ENCODE peak calls at places on chromosomes 7 and 10, in five cellular contexts. L is GM23248, D is endothelial cell of umbilical vein, H is fibroblast of lung, Y is PC-3. C is an unnamed sample. For H3K36me3, the result is how much of the 10 kb centered on the place peaks cover.

GRCh38 chr10:96814264-96814663 is 17.8 kb upstream of the LCOR start:
- DNase-seq in L (peak), D (no peak), H (peak), Y (peak), C (peak)

GRCh38 chr7:50792342-50793114 is 9.8 kb upstream of the GRB10 start:
- DNase-seq in L (peak), D (peak), H (peak), Y (peak), C (peak)

GRCh38 chr7:140229591-140230516 is 53.1 kb upstream of the KDM7A start:
- DNase-seq in L (no peak), D (no peak), H (no peak), Y (no peak), C (no peak)

GRCh38 chr7:36278767-36279171 is 110.9 kb upstream of the ANLN start:
- DNase-seq in L (peak), D (no peak), H (peak), Y (peak), C (peak)

GRCh38 chr10:71770789-71771188 is 2.5 kb downstream of the VSIR start:
- DNase-seq in L (peak), D (no peak), H (no peak), Y (no peak), C (no peak)

GRCh38 chr10:62637249-62638061 is 167.1 kb upstream of the ADO start:
- DNase-seq in L (peak), D (peak), H (peak), Y (peak), C (peak)

GRCh38 chr10:110717830-110718595 is 73.9 kb downstream of the RBM20 start:
- DNase-seq in L (no peak), D (no peak), H (no peak), Y (no peak), C (no peak)

GRCh38 chr10:116470071-116470470 is 42.4 kb downstream of the PNLIPRP3 start:
- DNase-seq in L (no peak), D (no peak), H (peak), Y (no peak), C (no peak)

GRCh38 chr7:44291066-44291732 is 34.2 kb downstream of the CAMK2B start:
- DNase-seq in L (no peak), D (peak), H (peak), Y (peak), C (peak)

GRCh38 chr7:30142710-30143109 is 7.9 kb downstream of the MTURN start:
- DNase-seq in L (peak), D (peak), H (peak), Y (peak), C (peak)

GRCh38 chr10:88459523-88459922 is 123.6 kb downstream of the RNLS start:
- DNase-seq in L (no peak), D (no peak), H (no peak), Y (no peak), C (no peak)

GRCh38 chr7:128361463-128362441 is at the start of gene PRRT4:
- DNase-seq in L (peak), D (no peak), H (no peak), Y (peak), C (no peak)

GRCh38 chr10:69362471-69362954 is 54.2 kb downstream of the TACR2 start:
- DNase-seq in L (peak), D (peak), H (peak), Y (peak), C (peak)

GRCh38 chr10:32210306-32211045 is 136.5 kb downstream of the EPC1 start:
- DNase-seq in L (peak), D (peak), H (peak), Y (peak), C (peak)

GRCh38 chr7:157193274-157193673 is 54.5 kb downstream of the UBE3C start:
- DNase-seq in L (no peak), D (no peak), H (no peak), Y (no peak), C (no peak)
- H3K36me3 ChIP-seq in L (under half), D (under half), H (under half), Y (half or more), C (under half)

GRCh38 chr10:66746711-66747110 is 179.1 kb upstream of the LRRTM3 start:
- DNase-seq in L (no peak), D (no peak), H (peak), Y (peak), C (peak)
- H2AFZ ChIP-seq in L (no peak), D (no peak), H (no peak), Y (peak), C (no peak)

GRCh38 chr7:103996017-103996551 is 6.6 kb upstream of the RELN start:
- DNase-seq in L (no peak), D (no peak), H (no peak), Y (no peak), C (no peak)
- TF ChIP-seq EZH2 in L (no peak), D (no peak), H (no peak), Y (no peak), C (no peak)

DNA sequence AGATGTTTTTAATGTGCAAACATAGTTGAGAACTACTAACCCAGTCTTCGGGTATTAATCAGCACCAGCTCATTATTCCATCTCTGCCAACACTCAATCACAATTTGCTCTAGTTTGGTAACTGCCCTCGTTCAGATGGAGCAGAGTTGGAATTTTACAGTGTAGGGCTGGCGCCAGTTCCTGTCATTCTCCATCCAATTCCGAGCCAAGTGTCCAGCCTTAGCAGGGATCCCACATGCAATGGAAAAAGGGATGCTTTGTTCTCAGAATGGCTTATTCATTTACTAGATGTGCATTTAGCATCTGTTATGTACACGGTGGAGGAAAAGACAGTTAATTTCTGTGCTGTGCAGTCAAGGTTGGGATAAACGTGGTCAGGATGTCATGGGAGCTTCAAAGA is 504.5 kb upstream of the GALNT17 start:
- DNase-seq in L (no peak), D (no peak), H (no peak), Y (no peak), C (no peak)
- H3K36me3 ChIP-seq in L (under half), D (under half), H (under half), Y (under half), C (under half)

GRCh38 chr10:73935895-73936294 is 25.0 kb downstream of the PLAU start:
- DNase-seq in L (no peak), D (no peak), H (no peak), Y (no peak), C (no peak)
- H2AFZ ChIP-seq in L (no peak), D (no peak), H (no peak), Y (peak), C (no peak)

DNA sequence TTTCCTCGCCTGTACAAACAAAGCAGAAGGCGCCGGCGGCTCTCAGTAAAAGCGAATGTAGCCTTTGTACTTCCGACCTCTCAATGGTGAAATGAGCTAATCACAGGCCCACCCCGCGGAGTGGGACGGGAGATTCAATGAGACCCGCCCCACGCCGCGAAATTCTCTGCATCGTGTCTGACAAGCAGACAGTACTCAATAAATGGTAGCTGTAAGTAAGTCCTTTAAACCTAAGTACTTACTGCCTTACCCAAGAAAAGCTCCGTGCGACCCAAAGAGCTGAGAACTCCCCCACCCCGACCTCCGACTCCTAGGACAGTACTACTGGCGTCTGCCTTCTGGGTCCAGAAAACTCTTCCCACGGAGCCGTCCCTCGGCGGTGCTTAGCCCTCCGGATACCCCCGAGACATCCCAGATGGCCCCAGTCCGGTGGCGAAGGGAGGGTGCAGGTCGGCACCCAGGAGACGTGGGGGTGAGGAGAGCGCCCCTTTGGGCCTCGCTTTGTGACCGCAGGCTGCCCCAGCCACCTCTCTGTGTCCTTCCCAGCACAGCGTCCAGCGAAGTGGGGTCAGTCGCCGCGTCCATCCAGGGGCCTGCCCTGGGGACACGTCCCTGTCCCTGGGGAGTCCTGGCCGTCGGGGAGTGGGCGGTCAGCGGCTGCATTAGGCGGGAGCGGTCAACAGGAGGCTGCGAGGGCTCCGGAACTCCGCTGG is 985 bp upstream of the CXCL12 start:
- DNase-seq in L (peak), D (no peak), H (no peak), Y (no peak), C (no peak)
- TF ChIP-seq EZH2 in L (no peak), D (no peak), H (no peak), Y (no peak), C (no peak)

GRCh38 chr10:73219384-73219783 is 27.7 kb downstream of the DNAJC9 start:
- DNase-seq in L (no peak), D (no peak), H (no peak), Y (no peak), C (no peak)
- H3K36me3 ChIP-seq in L (under half), D (under half), H (under half), Y (under half), C (under half)

GRCh38 chr7:22548313-22548712 is 48.3 kb upstream of the STEAP1B start:
- DNase-seq in L (no peak), D (no peak), H (no peak), Y (no peak), C (no peak)

GRCh38 chr7:22551768-22552513 is 52.0 kb upstream of the STEAP1B start:
- DNase-seq in L (no peak), D (no peak), H (no peak), Y (no peak), C (no peak)

GRCh38 chr7:22549051-22549450 is 49.1 kb upstream of the STEAP1B start:
- DNase-seq in L (no peak), D (no peak), H (no peak), Y (no peak), C (no peak)

GRCh38 chr7:22550514-22551010 is 50.6 kb upstream of the STEAP1B start:
- DNase-seq in L (peak), D (no peak), H (no peak), Y (no peak), C (no peak)

GRCh38 chr7:22549667-22550513 is 49.9 kb upstream of the STEAP1B start:
- DNase-seq in L (peak), D (peak), H (peak), Y (peak), C (no peak)
- H2AFZ ChIP-seq in L (peak), D (peak), H (peak), Y (peak), C (peak)

GRCh38 chr10:133249975-133250754 is 12.5 kb downstream of the VENTX start:
- DNase-seq in L (no peak), D (no peak), H (no peak), Y (no peak), C (no peak)
- TF ChIP-seq EZH2 in L (no peak), D (no peak), H (no peak), Y (no peak), C (no peak)

DNA sequence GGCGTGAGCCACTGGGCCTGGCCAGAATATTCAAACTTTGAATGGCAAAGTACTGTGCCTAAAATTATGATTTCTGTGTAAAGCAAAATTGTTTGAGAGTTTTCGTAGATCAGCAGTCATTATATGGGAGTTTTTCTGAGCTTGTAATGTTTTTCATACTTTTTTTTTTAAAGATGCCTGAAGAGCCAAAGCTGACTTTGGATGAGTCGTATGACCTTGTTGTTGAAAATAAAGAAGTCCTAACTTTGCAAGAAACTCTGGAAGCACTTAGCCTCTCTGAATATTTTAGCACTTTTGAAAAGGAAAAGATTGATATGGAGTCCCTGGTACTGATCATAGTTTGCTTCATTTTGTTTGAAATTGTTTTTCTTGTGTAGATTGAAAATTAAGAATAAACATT is 26.7 kb downstream of the SEC23IP start:
- DNase-seq in L (peak), D (no peak), H (no peak), Y (no peak), C (no peak)
- H3K36me3 ChIP-seq in L (half or more), D (under half), H (under half), Y (under half), C (half or more)

C was measured in astrocyte.